ENCODE peak calls at places on chromosomes 3 and 15, in eight cellular contexts. B is mammary epithelial cell, T is GM23248, H is H9, I is DND-41, A is K562, K is neural progenitor cell, S is fibroblast of lung. V is an unnamed sample.

GRCh38 chr3:152148579-152148978 is 120.2 kb upstream of the MBNL1 start:
- DNase-seq in B (no peak), T (no peak), H (peak; percentile 35), I (no peak), A (no peak), K (no peak), S (no peak), V (peak; percentile 65)

GRCh38 chr15:66477011-66477410 is 20.6 kb downstream of the SNAPC5 start:
- DNase-seq in B (no peak), T (no peak), H (no peak), I (no peak), A (no peak), K (no peak), S (no peak), V (no peak)

GRCh38 chr15:63089260-63090043 is 32.2 kb upstream of the LACTB start:
- DNase-seq in B (no peak), T (peak; percentile 96), H (peak; percentile 86), I (peak; percentile 49), A (no peak), K (no peak), S (peak; percentile 96), V (peak; percentile 89)

GRCh38 chr15:65904301-65904700 is 35.0 kb downstream of the RAB11A start:
- DNase-seq in B (no peak), T (no peak), H (peak; percentile 4), I (no peak), A (peak; percentile 67), K (no peak), S (no peak), V (no peak)

GRCh38 chr3:156681003-156681402 is 6.6 kb downstream of the TIPARP start:
- DNase-seq in B (peak; percentile 97), T (peak; percentile 83), H (peak; percentile 46), I (no peak), A (no peak), K (peak; percentile 25), S (peak; percentile 94), V (peak; percentile 73)

GRCh38 chr3:11288786-11289637 is 16.8 kb downstream of the ATG7 start:
- DNase-seq in B (peak; percentile 93), T (peak; percentile 92), H (no peak), I (peak; percentile 46), A (peak; percentile 69), K (no peak), S (peak; percentile 95), V (no peak)

GRCh38 chr3:29705906-29706507 is 425.1 kb downstream of the RBMS3 start:
- DNase-seq in B (no peak), T (no peak), H (no peak), I (no peak), A (no peak), K (no peak), S (no peak), V (no peak)

GRCh38 chr15:58487041-58487723 is 55.4 kb downstream of the LIPC start:
- DNase-seq in B (no peak), T (peak; percentile 32), H (no peak), I (no peak), A (no peak), K (no peak), S (no peak), V (no peak)

GRCh38 chr15:101454365-101454764 is 35.1 kb downstream of the PCSK6 start:
- DNase-seq in B (no peak), T (no peak), H (no peak), I (no peak), A (no peak), K (no peak), S (no peak), V (peak; percentile 14)

GRCh38 chr3:10957976-10958749 is 34.4 kb upstream of the SLC6A1 start:
- DNase-seq in B (no peak), T (peak; percentile 13), H (no peak), I (no peak), A (no peak), K (no peak), S (peak; percentile 9), V (no peak)

GRCh38 chr3:23611737-23612295 is 193.9 kb upstream of the UBE2E1 start:
- DNase-seq in B (no peak), T (peak; percentile 23), H (no peak), I (no peak), A (no peak), K (no peak), S (peak; percentile 84), V (peak; percentile 62)

GRCh38 chr3:71304684-71305083 is 278.8 kb downstream of the FOXP1 start:
- DNase-seq in B (peak; percentile 16), T (peak; percentile 22), H (no peak), I (no peak), A (no peak), K (no peak), S (no peak), V (no peak)

GRCh38 chr3:184332370-184333090 is 4.9 kb upstream of the FAM131A start:
- DNase-seq in B (peak; percentile 92), T (peak; percentile 95), H (no peak), I (no peak), A (no peak), K (no peak), S (peak; percentile 96), V (no peak)

GRCh38 chr3:48320994-48321393 is 12.5 kb downstream of the SPINK8 start:
- DNase-seq in B (no peak), T (no peak), H (no peak), I (no peak), A (no peak), K (no peak), S (no peak), V (no peak)

DNA sequence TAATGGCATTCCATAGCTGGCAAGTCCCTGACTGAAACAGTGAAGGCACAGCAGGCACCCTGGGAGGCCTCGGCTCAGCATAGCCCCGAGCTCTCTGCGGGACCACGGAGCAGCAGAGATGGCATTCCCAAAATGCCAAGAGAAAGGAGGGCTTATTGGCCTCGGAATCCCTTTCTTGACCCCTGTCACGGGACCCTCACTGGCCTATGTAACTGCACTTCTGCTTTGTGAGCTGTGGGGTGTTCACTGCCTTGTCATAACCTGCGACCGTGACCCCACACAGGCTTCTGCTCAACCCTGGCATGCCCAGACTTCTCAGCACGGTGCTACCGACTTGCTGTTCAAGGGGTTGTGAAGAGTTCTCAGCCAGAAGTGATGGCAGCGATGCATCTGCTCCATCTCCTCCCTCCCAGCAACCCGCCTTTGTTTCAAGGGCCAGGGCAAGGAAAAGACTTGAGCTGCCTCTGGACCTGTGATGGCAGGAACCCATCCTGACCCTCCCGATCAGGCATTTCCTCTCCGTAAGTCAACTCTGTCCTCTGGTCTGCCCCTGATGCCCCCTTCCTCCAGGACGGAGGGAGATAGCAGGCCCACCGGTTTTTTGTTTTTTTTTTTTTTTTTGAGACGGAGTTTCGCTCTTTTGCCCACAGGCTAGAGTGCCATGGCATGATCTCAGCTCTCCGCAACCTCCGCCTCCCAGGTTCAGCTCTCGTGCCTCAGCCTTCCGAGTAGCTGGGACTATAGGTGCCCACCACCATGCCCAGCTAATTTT is 30.5 kb downstream of the EHD4 start:
- DNase-seq in B (no peak), T (no peak), H (peak; percentile 48), I (no peak), A (no peak), K (peak; percentile 78), S (no peak), V (peak; percentile 61)
- H3K9me3 ChIP-seq in B (no peaks in the 10 kb centered on the region), T (no peaks in the 10 kb centered on the region), H (no peaks in the 10 kb centered on the region), I (no peaks in the 10 kb centered on the region), A (no peaks in the 10 kb centered on the region), K (no peaks in the 10 kb centered on the region), S (no peaks in the 10 kb centered on the region), V (no peaks in the 10 kb centered on the region)

GRCh38 chr15:44879066-44879465 is 77.4 kb upstream of the TERB2 start:
- DNase-seq in B (no peak), T (no peak), H (no peak), I (no peak), A (no peak), K (no peak), S (no peak), V (no peak)

GRCh38 chr15:44882499-44882968 is 74.0 kb upstream of the TERB2 start:
- DNase-seq in B (peak; percentile 77), T (no peak), H (no peak), I (no peak), A (no peak), K (no peak), S (no peak), V (no peak)

DNA sequence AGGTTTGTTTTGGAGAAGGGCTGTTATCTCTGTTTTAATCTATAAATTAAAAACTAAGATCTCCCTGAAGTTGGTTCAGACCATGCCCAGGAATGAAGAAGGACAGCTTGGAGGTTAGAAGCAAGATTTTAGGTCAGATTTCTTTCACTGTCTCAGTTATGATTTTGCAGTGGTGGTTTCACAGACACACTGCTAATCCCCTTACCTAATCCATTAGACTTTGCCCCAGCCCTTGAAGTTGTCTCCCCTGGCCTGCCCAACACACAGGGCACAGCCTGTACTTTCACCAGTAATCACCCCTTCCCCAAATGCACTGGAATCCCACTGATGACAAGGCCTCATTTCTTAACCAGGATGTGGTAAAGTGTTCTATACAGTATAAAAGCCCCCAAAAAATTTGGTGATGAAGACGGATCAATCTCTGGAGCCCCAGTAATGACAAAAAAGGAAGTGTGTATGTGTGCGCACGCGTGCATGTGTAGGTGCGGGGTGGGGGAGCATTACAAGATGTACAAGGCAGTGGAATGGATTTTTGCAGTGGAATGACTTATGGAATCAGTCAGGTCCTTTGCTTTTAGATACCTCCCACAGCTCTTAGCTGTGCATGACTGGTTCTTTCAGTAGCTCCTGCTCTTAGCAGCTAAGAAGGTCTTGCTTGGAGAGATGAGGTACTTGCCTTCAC is 73.1 kb upstream of the TERB2 start:
- DNase-seq in B (no peak), T (no peak), H (no peak), I (no peak), A (no peak), K (no peak), S (no peak), V (no peak)
- H3K9ac ChIP-seq in B (no peak overlapping the region), T (no peak overlapping the region), H (no peak overlapping the region), I (no peak overlapping the region), A (no peak overlapping the region), K (no peak overlapping the region), S (no peak overlapping the region), V (no peak overlapping the region)

GRCh38 chr3:5011555-5012256 is 32.5 kb downstream of the BHLHE40 start:
- DNase-seq in B (no peak), T (no peak), H (no peak), I (peak; percentile 43), A (peak; percentile 79), K (no peak), S (no peak), V (peak; percentile 57)
- H3K27ac ChIP-seq in B (no peak overlapping the region), T (no peak overlapping the region), H (no peak overlapping the region), I (peak overlapping the region; percentile 8), A (peak overlapping the region; percentile 71), K (no peak overlapping the region), S (no peak overlapping the region), V (no peak overlapping the region)

GRCh38 chr15:25186906-25187645 is 232.3 kb downstream of the SNRPN start:
- DNase-seq in B (no peak), T (no peak), H (no peak), I (no peak), A (no peak), K (no peak), S (no peak), V (no peak)

GRCh38 chr15:25188051-25188450 is 233.3 kb downstream of the SNRPN start:
- DNase-seq in B (no peak), T (no peak), H (no peak), I (no peak), A (no peak), K (no peak), S (no peak), V (no peak)

GRCh38 chr15:25185791-25186190 is 231.0 kb downstream of the SNRPN start:
- DNase-seq in B (no peak), T (no peak), H (no peak), I (no peak), A (no peak), K (no peak), S (no peak), V (no peak)

GRCh38 chr15:25185156-25185710 is 230.4 kb downstream of the SNRPN start:
- DNase-seq in B (no peak), T (no peak), H (no peak), I (no peak), A (no peak), K (no peak), S (no peak), V (peak; percentile 20)

GRCh38 chr15:25186411-25186810 is 231.6 kb downstream of the SNRPN start:
- DNase-seq in B (no peak), T (no peak), H (no peak), I (no peak), A (no peak), K (no peak), S (no peak), V (no peak)
- H3K9me3 ChIP-seq in B (peaks cover 43% of the 10 kb centered on the region), T (no peaks in the 10 kb centered on the region), H (peaks cover 37% of the 10 kb centered on the region), I (peaks cover 36% of the 10 kb centered on the region), A (no peaks in the 10 kb centered on the region), K (no peaks in the 10 kb centered on the region), S (no peaks in the 10 kb centered on the region), V (no peaks in the 10 kb centered on the region)

V was measured in endodermal cell.